ENCODE peak calls at places on chromosomes 6 and 20, in six cellular contexts. P, B, G, W, O and C are unnamed samples.

GRCh38 chr6:137415127-137415833 is 78.9 kb downstream of the OLIG3 start:
- DNase-seq in P (peak), W (peak), G (no peak), O (peak), B (peak), C (peak)

GRCh38 chr6:118186676-118187567 is 279.9 kb downstream of the SLC35F1 start:
- DNase-seq in W (no peak), B (no peak), P (no peak), G (no peak), O (no peak), C (peak)

GRCh38 chr20:21353236-21353635 is 44.1 kb downstream of the NKX2-4 start:
- DNase-seq in P (peak), B (no peak), W (peak), O (no peak), G (no peak), C (peak)

GRCh38 chr6:168039849-168040248 is 39.2 kb downstream of the FRMD1 start:
- DNase-seq in B (no peak), G (no peak), P (no peak), W (no peak), O (no peak), C (no peak)

GRCh38 chr20:20734475-20734948 is 22.1 kb upstream of the RALGAPA2 start:
- DNase-seq in O (no peak), P (no peak), G (no peak), B (no peak), W (no peak), C (no peak)

GRCh38 chr6:551405-551804 is 105.5 kb downstream of the HUS1B start:
- DNase-seq in G (peak), O (peak), P (peak), B (peak), W (peak), C (peak)

GRCh38 chr6:32603888-32604287 is 14.2 kb upstream of the HLA-DRB1 start:
- DNase-seq in B (no peak), G (no peak), O (no peak), P (no peak), W (no peak), C (no peak)

GRCh38 chr6:109865968-109866367 is 112.1 kb upstream of the GPR6 start:
- DNase-seq in W (no peak), B (no peak), P (no peak), O (peak), G (no peak), C (no peak)

GRCh38 chr6:157571269-157571668 is 190.3 kb downstream of the ZDHHC14 start:
- DNase-seq in W (no peak), P (no peak), G (no peak), O (no peak), B (no peak), C (no peak)

GRCh38 chr6:100719883-100720682 is 161.0 kb downstream of the ASCC3 start:
- DNase-seq in G (no peak), P (peak), W (no peak), B (no peak), O (no peak), C (peak)

GRCh38 chr20:57791178-57791945 is 81.5 kb upstream of the PMEPA1 start:
- DNase-seq in B (no peak), G (no peak), P (no peak), O (no peak), W (no peak), C (no peak)

GRCh38 chr6:41712651-41713103 is 22.7 kb downstream of the TFEB start:
- DNase-seq in G (no peak), B (no peak), W (no peak), P (no peak), O (no peak), C (no peak)

GRCh38 chr6:12331474-12331873 is 41.3 kb downstream of the EDN1 start:
- DNase-seq in P (no peak), B (no peak), W (no peak), O (no peak), G (no peak), C (no peak)

GRCh38 chr20:7392551-7392950 is 547.7 kb downstream of the HAO1 start:
- DNase-seq in W (no peak), G (no peak), O (no peak), B (peak), P (no peak), C (no peak)

GRCh38 chr6:35052694-35053565 is 88.2 kb downstream of the TCP11 start:
- DNase-seq in O (no peak), W (no peak), B (peak), P (peak), G (no peak), C (peak)

GRCh38 chr6:1596088-1596852 is 13.4 kb upstream of the FOXC1 start:
- DNase-seq in B (no peak), O (peak), P (peak), G (no peak), W (peak), C (peak)

GRCh38 chr6:100269189-100269588 is 195.5 kb downstream of the SIM1 start:
- DNase-seq in P (peak), W (no peak), B (no peak), G (no peak), O (no peak), C (peak)

GRCh38 chr6:18263561-18264337 is 581 bp downstream of the DEK start:
- DNase-seq in B (no peak), O (no peak), P (no peak), G (no peak), W (peak), C (peak)

GRCh38 chr20:38165966-38166706 is 1.1 kb upstream of the TGM2 start:
- DNase-seq in W (peak), P (peak), B (no peak), G (no peak), O (no peak), C (peak)

GRCh38 chr6:3063733-3064700 is 4.3 kb upstream of the RIPK1 start:
- DNase-seq in P (peak), B (peak), W (peak), G (peak), O (peak), C (peak)

GRCh38 chr6:37426945-37427510 is 6.0 kb upstream of the CMTR1 start:
- DNase-seq in O (no peak), G (no peak), W (no peak), B (no peak), P (peak), C (no peak)

GRCh38 chr20:61822396-61822795 is 243.3 kb downstream of the TAF4 start:
- DNase-seq in G (no peak), P (no peak), B (no peak), O (no peak), W (no peak), C (no peak)

GRCh38 chr6:147161974-147162495 is 42.2 kb upstream of the STXBP5 start:
- DNase-seq in B (no peak), O (no peak), P (peak), W (no peak), G (no peak), C (peak)

GRCh38 chr20:8020314-8021079 is 936 bp upstream of the TMX4 start:
- DNase-seq in G (no peak), O (no peak), B (no peak), P (no peak), W (no peak), C (peak)

GRCh38 chr6:116859264-116859663 is 17.8 kb upstream of the RFX6 start:
- DNase-seq in P (no peak), B (no peak), O (no peak), G (no peak), W (no peak), C (no peak)

GRCh38 chr6:116858060-116858459 is 19.0 kb upstream of the RFX6 start:
- DNase-seq in O (no peak), P (no peak), G (no peak), W (no peak), B (no peak), C (no peak)
- H4K8ac ChIP-seq in O (no peak), P (no peak), G (no peak), W (no peak), B (no peak), C (no peak)

GRCh38 chr20:9117548-9117947 is 48.7 kb downstream of the PLCB4 start:
- DNase-seq in O (no peak), G (no peak), B (no peak), W (no peak), P (no peak), C (no peak)
- H3K14ac ChIP-seq in O (no peak), G (no peak), B (no peak), W (no peak), P (no peak), C (no peak)

DNA sequence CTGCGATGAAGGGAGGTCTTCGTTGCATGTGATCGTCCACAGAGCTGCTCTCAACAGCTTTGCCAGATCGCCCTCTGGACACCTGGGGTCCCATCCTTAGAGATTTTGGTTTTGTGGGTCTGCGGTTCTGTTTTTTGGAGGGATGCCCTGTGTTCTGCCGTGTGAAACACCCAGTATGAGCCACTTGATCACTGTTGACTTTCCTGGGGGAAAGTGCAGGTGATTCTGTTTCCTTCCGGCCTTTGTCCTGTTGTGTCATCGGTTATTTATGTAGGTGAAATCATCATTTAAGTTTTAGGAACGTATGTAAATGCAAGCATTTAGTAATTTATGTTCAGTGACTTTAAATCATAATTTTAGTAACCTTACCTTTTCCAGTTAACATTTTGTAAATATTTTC is 56.4 kb upstream of the SLC22A1 start:
- DNase-seq in B (no peak), G (no peak), O (no peak), W (no peak), P (no peak), C (no peak)
- H4K8ac ChIP-seq in B (no peak), G (no peak), O (no peak), W (no peak), P (no peak), C (no peak)

GRCh38 chr6:120876405-120876804 is 457.9 kb downstream of the TBC1D32 start:
- DNase-seq in P (no peak), W (no peak), O (no peak), B (no peak), G (no peak), C (no peak)
- H3K14ac ChIP-seq in P (no peak), W (no peak), O (no peak), B (no peak), G (no peak), C (no peak)